ENCODE peak calls at places on chromosomes 5 and 9, in seven cellular contexts. One of them, this sample, is unnamed.
A peak's percentile ranks its signal among the peaks of the same experiment; 100 is the strongest.

GRCh38 chr5:91135475-91136248 is 247.5 kb downstream of the ARRDC3 start:
- DNase-seq in Peyer's patch: no peak
- DNase-seq in cardiac muscle cell: no peak
- DNase-seq in SJSA1: no peak
- DNase-seq in lower lobe of right lung: no peak
- DNase-seq in osteoblast: no peak
- DNase-seq in GM23338: no peak
- DNase-seq in this sample: no peak

GRCh38 chr5:60232051-60232794 is 338.7 kb upstream of the PDE4D start:
- DNase-seq in Peyer's patch: no peak
- DNase-seq in cardiac muscle cell: no peak
- DNase-seq in SJSA1: no peak
- DNase-seq in lower lobe of right lung: no peak
- DNase-seq in osteoblast: no peak
- DNase-seq in GM23338: no peak
- DNase-seq in this sample: no peak

GRCh38 chr5:36040651-36041536 is 25.8 kb downstream of the UGT3A2 start:
- DNase-seq in Peyer's patch: no peak
- DNase-seq in cardiac muscle cell: no peak
- DNase-seq in SJSA1: no peak
- DNase-seq in lower lobe of right lung: no peak
- DNase-seq in osteoblast: no peak
- DNase-seq in GM23338: peak; percentile 14
- DNase-seq in this sample: no peak

GRCh38 chr5:73273379-73274050 is 100.5 kb downstream of the TMEM174 start:
- DNase-seq in Peyer's patch: no peak
- DNase-seq in cardiac muscle cell: no peak
- DNase-seq in SJSA1: no peak
- DNase-seq in lower lobe of right lung: no peak
- DNase-seq in osteoblast: no peak
- DNase-seq in GM23338: no peak
- DNase-seq in this sample: no peak

GRCh38 chr9:93595461-93595860 is 19.1 kb downstream of the PHF2 start:
- DNase-seq in Peyer's patch: peak; percentile 11
- DNase-seq in cardiac muscle cell: no peak
- DNase-seq in SJSA1: no peak
- DNase-seq in lower lobe of right lung: no peak
- DNase-seq in osteoblast: no peak
- DNase-seq in GM23338: no peak
- DNase-seq in this sample: no peak

GRCh38 chr5:59588922-59589321 is 304.6 kb downstream of the PDE4D start:
- DNase-seq in Peyer's patch: no peak
- DNase-seq in cardiac muscle cell: no peak
- DNase-seq in SJSA1: no peak
- DNase-seq in lower lobe of right lung: no peak
- DNase-seq in osteoblast: peak; percentile 31
- DNase-seq in GM23338: no peak
- DNase-seq in this sample: no peak

GRCh38 chr5:11139471-11139870 is 378.4 kb upstream of the DAP start:
- DNase-seq in Peyer's patch: no peak
- DNase-seq in cardiac muscle cell: peak; percentile 10
- DNase-seq in SJSA1: no peak
- DNase-seq in lower lobe of right lung: no peak
- DNase-seq in osteoblast: no peak
- DNase-seq in GM23338: peak; percentile 30
- DNase-seq in this sample: no peak

GRCh38 chr5:87229780-87230179 is 37.9 kb upstream of the RASA1 start:
- DNase-seq in Peyer's patch: no peak
- DNase-seq in cardiac muscle cell: no peak
- DNase-seq in SJSA1: no peak
- DNase-seq in lower lobe of right lung: no peak
- DNase-seq in osteoblast: no peak
- DNase-seq in GM23338: no peak
- DNase-seq in this sample: no peak

GRCh38 chr9:122661416-122661815 is at the start of gene OR1L1:
- DNase-seq in Peyer's patch: no peak
- DNase-seq in cardiac muscle cell: no peak
- DNase-seq in SJSA1: no peak
- DNase-seq in lower lobe of right lung: no peak
- DNase-seq in osteoblast: no peak
- DNase-seq in GM23338: no peak
- DNase-seq in this sample: no peak

GRCh38 chr5:161547573-161548471 is 1.3 kb upstream of the GABRB2 start:
- DNase-seq in Peyer's patch: no peak
- DNase-seq in cardiac muscle cell: peak; percentile 37
- DNase-seq in SJSA1: no peak
- DNase-seq in lower lobe of right lung: no peak
- DNase-seq in osteoblast: peak; percentile 68
- DNase-seq in GM23338: peak; percentile 48
- DNase-seq in this sample: no peak

GRCh38 chr9:33151007-33151557 is 16.1 kb downstream of the B4GALT1 start:
- DNase-seq in Peyer's patch: no peak
- DNase-seq in cardiac muscle cell: peak; percentile 80
- DNase-seq in SJSA1: peak; percentile 54
- DNase-seq in lower lobe of right lung: no peak
- DNase-seq in osteoblast: peak; percentile 89
- DNase-seq in GM23338: no peak
- DNase-seq in this sample: no peak

GRCh38 chr5:177312649-177313181 is 1.0 kb upstream of the MXD3 start:
- DNase-seq in Peyer's patch: no peak
- DNase-seq in cardiac muscle cell: peak; percentile 20
- DNase-seq in SJSA1: no peak
- DNase-seq in lower lobe of right lung: no peak
- DNase-seq in osteoblast: peak; percentile 54
- DNase-seq in GM23338: peak; percentile 72
- DNase-seq in this sample: no peak

DNA sequence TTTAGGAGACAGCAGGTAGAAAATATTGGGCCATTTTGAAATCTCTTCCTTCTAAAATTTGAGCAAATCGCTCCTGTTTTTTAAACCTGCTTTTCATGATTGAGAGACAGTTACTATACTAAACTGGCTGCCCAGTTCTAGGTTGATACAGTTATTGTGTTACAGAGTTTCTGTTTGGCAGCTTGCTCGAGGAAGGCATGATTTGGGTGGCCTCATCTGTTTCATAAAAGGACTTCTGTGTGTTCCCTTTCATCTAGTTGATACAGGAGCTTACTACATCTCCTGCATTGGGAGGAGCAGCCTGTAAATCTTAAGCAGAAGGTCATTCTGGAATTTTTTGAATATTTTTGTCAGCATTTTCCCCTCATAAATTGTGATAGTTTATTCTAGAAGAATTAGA is 14.2 kb downstream of the HSPA4 start:
- DNase-seq in Peyer's patch: no peak
- DNase-seq in cardiac muscle cell: no peak
- DNase-seq in SJSA1: no peak
- DNase-seq in lower lobe of right lung: no peak
- DNase-seq in osteoblast: no peak
- DNase-seq in GM23338: no peak
- DNase-seq in this sample: no peak
- H3K27ac ChIP-seq in Peyer's patch: no peak overlapping the region
- H3K27ac ChIP-seq in cardiac muscle cell: peak overlapping the region; percentile 86
- H3K27ac ChIP-seq in SJSA1: no peak overlapping the region
- H3K27ac ChIP-seq in lower lobe of right lung: no peak overlapping the region
- H3K27ac ChIP-seq in osteoblast: no peak overlapping the region
- H3K27ac ChIP-seq in GM23338: peak overlapping the region; percentile 5
- H3K27ac ChIP-seq in this sample: no peak overlapping the region

GRCh38 chr5:143214890-143215289 is 188.6 kb downstream of the NR3C1 start:
- DNase-seq in Peyer's patch: no peak
- DNase-seq in cardiac muscle cell: no peak
- DNase-seq in SJSA1: no peak
- DNase-seq in lower lobe of right lung: no peak
- DNase-seq in osteoblast: no peak
- DNase-seq in GM23338: no peak
- DNase-seq in this sample: no peak

GRCh38 chr5:143214458-143214857 is 189.0 kb downstream of the NR3C1 start:
- DNase-seq in Peyer's patch: no peak
- DNase-seq in cardiac muscle cell: no peak
- DNase-seq in SJSA1: no peak
- DNase-seq in lower lobe of right lung: no peak
- DNase-seq in osteoblast: no peak
- DNase-seq in GM23338: no peak
- DNase-seq in this sample: no peak

GRCh38 chr5:143212261-143212660 is 191.2 kb downstream of the NR3C1 start:
- DNase-seq in Peyer's patch: no peak
- DNase-seq in cardiac muscle cell: no peak
- DNase-seq in SJSA1: no peak
- DNase-seq in lower lobe of right lung: no peak
- DNase-seq in osteoblast: no peak
- DNase-seq in GM23338: no peak
- DNase-seq in this sample: no peak

GRCh38 chr5:143213851-143214363 is 189.6 kb downstream of the NR3C1 start:
- DNase-seq in Peyer's patch: no peak
- DNase-seq in cardiac muscle cell: no peak
- DNase-seq in SJSA1: peak; percentile 57
- DNase-seq in lower lobe of right lung: no peak
- DNase-seq in osteoblast: no peak
- DNase-seq in GM23338: no peak
- DNase-seq in this sample: no peak

DNA sequence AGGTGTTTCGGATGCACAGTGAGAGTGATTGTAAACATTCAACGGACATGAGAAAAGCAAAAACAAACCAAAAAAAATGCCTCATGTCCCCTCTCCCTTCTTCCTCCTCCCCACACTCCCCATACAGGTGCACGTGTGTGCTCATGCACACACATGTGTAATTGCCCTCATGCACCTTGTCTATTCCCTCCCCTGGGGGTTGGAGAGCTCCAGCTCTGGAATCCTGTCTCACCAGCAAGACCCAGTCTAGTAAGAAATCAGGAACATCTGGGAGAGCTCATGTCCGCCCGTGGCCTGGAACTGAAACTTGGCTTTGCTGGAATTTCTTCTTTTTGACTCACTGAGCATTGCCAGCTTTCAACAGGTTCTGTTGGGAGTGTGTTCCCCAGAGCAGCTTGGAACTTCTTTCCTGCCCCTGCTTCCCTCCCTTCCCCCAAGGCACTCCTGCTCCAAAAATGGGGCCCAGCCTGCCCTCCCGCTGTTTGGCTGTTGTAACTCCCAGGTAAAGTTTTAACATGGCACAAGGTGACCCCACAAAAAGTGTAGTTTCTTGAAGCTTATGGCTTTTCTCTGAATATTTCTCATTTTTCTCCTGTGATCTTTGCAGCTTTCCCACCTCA is 190.1 kb downstream of the NR3C1 start:
- DNase-seq in Peyer's patch: no peak
- DNase-seq in cardiac muscle cell: no peak
- DNase-seq in SJSA1: peak; percentile 41
- DNase-seq in lower lobe of right lung: no peak
- DNase-seq in osteoblast: no peak
- DNase-seq in GM23338: no peak
- DNase-seq in this sample: no peak
- H3K4me3 ChIP-seq in Peyer's patch: no peak overlapping the region
- H3K4me3 ChIP-seq in cardiac muscle cell: no peak overlapping the region
- H3K4me3 ChIP-seq in SJSA1: no peak overlapping the region
- H3K4me3 ChIP-seq in lower lobe of right lung: no peak overlapping the region
- H3K4me3 ChIP-seq in osteoblast: no peak overlapping the region
- H3K4me3 ChIP-seq in GM23338: no peak overlapping the region
- H3K4me3 ChIP-seq in this sample: no peak overlapping the region

GRCh38 chr5:39019231-39019630 is 55.0 kb downstream of the RICTOR start:
- DNase-seq in Peyer's patch: no peak
- DNase-seq in cardiac muscle cell: no peak
- DNase-seq in SJSA1: no peak
- DNase-seq in lower lobe of right lung: no peak
- DNase-seq in osteoblast: no peak
- DNase-seq in GM23338: no peak
- DNase-seq in this sample: no peak

GRCh38 chr5:39022151-39022550 is 52.0 kb downstream of the RICTOR start:
- DNase-seq in Peyer's patch: no peak
- DNase-seq in cardiac muscle cell: no peak
- DNase-seq in SJSA1: no peak
- DNase-seq in lower lobe of right lung: no peak
- DNase-seq in osteoblast: no peak
- DNase-seq in GM23338: peak; percentile 56
- DNase-seq in this sample: no peak

GRCh38 chr5:39024005-39024404 is 50.2 kb downstream of the RICTOR start:
- DNase-seq in Peyer's patch: no peak
- DNase-seq in cardiac muscle cell: no peak
- DNase-seq in SJSA1: no peak
- DNase-seq in lower lobe of right lung: no peak
- DNase-seq in osteoblast: no peak
- DNase-seq in GM23338: peak; percentile 29
- DNase-seq in this sample: no peak

GRCh38 chr5:39020465-39020864 is 53.7 kb downstream of the RICTOR start:
- DNase-seq in Peyer's patch: no peak
- DNase-seq in cardiac muscle cell: no peak
- DNase-seq in SJSA1: no peak
- DNase-seq in lower lobe of right lung: no peak
- DNase-seq in osteoblast: no peak
- DNase-seq in GM23338: no peak
- DNase-seq in this sample: no peak

DNA sequence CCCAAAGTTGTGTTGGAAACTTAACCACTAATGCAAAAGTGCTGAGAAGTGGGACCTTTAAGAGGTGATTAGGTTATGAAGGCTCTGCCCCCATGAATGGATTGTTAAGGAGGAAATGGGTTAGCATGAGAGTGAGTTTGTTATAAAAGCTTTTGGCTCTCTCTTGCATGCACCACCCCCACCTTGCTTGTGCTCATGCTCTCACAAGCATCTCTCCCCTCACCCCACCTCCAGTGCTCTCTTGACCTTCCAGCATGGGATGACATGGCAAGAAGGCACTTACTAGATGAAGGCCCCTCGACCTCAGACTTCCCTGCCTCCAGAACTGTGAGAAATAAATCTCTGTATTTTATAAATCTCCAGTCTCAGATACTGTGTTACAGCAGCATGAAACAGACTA is 52.8 kb downstream of the RICTOR start:
- DNase-seq in Peyer's patch: no peak
- DNase-seq in cardiac muscle cell: peak; percentile 5
- DNase-seq in SJSA1: no peak
- DNase-seq in lower lobe of right lung: no peak
- DNase-seq in osteoblast: no peak
- DNase-seq in GM23338: peak; percentile 62
- DNase-seq in this sample: no peak
- H3K27ac ChIP-seq in Peyer's patch: no peak overlapping the region
- H3K27ac ChIP-seq in cardiac muscle cell: no peak overlapping the region
- H3K27ac ChIP-seq in SJSA1: no peak overlapping the region
- H3K27ac ChIP-seq in lower lobe of right lung: no peak overlapping the region
- H3K27ac ChIP-seq in osteoblast: no peak overlapping the region
- H3K27ac ChIP-seq in GM23338: peak overlapping the region; percentile 75
- H3K27ac ChIP-seq in this sample: no peak overlapping the region

GRCh38 chr9:130407916-130408659 is 36.7 kb upstream of the ASS1 start:
- DNase-seq in Peyer's patch: no peak
- DNase-seq in cardiac muscle cell: no peak
- DNase-seq in SJSA1: no peak
- DNase-seq in lower lobe of right lung: no peak
- DNase-seq in osteoblast: no peak
- DNase-seq in GM23338: no peak
- DNase-seq in this sample: no peak

GRCh38 chr9:130406278-130406895 is 38.4 kb upstream of the ASS1 start:
- DNase-seq in Peyer's patch: no peak
- DNase-seq in cardiac muscle cell: no peak
- DNase-seq in SJSA1: no peak
- DNase-seq in lower lobe of right lung: no peak
- DNase-seq in osteoblast: no peak
- DNase-seq in GM23338: no peak
- DNase-seq in this sample: no peak

GRCh38 chr9:130402645-130403440 is 41.9 kb upstream of the ASS1 start:
- DNase-seq in Peyer's patch: no peak
- DNase-seq in cardiac muscle cell: no peak
- DNase-seq in SJSA1: no peak
- DNase-seq in lower lobe of right lung: no peak
- DNase-seq in osteoblast: no peak
- DNase-seq in GM23338: no peak
- DNase-seq in this sample: no peak

GRCh38 chr9:130408669-130409068 is 36.1 kb upstream of the ASS1 start:
- DNase-seq in Peyer's patch: no peak
- DNase-seq in cardiac muscle cell: no peak
- DNase-seq in SJSA1: no peak
- DNase-seq in lower lobe of right lung: no peak
- DNase-seq in osteoblast: no peak
- DNase-seq in GM23338: no peak
- DNase-seq in this sample: no peak

GRCh38 chr9:130405657-130406257 is 39.0 kb upstream of the ASS1 start:
- DNase-seq in Peyer's patch: no peak
- DNase-seq in cardiac muscle cell: no peak
- DNase-seq in SJSA1: no peak
- DNase-seq in lower lobe of right lung: no peak
- DNase-seq in osteoblast: no peak
- DNase-seq in GM23338: no peak
- DNase-seq in this sample: no peak
- H3K4me3 ChIP-seq in Peyer's patch: no peak overlapping the region
- H3K4me3 ChIP-seq in cardiac muscle cell: no peak overlapping the region
- H3K4me3 ChIP-seq in SJSA1: no peak overlapping the region
- H3K4me3 ChIP-seq in lower lobe of right lung: no peak overlapping the region
- H3K4me3 ChIP-seq in osteoblast: no peak overlapping the region
- H3K4me3 ChIP-seq in GM23338: no peak overlapping the region
- H3K4me3 ChIP-seq in this sample: no peak overlapping the region